ENCODE peak calls at places on chromosomes 2 and 18, in four cellular contexts. One of them, this sample, is unnamed.

GRCh38 chr2:170587937-170588336 is 127.2 kb upstream of the SP5 start:
- DNase-seq in IMR-90: no peak
- DNase-seq in H1: no peak
- DNase-seq in H9: no peak
- DNase-seq in this sample: no peak

GRCh38 chr2:167114018-167114417 is 225.7 kb downstream of the XIRP2 start:
- DNase-seq in IMR-90: peak; percentile 71
- DNase-seq in H1: no peak
- DNase-seq in H9: no peak
- DNase-seq in this sample: no peak

GRCh38 chr2:24214880-24215279 is 40.0 kb downstream of the FAM228A start:
- DNase-seq in IMR-90: no peak
- DNase-seq in H1: no peak
- DNase-seq in H9: no peak
- DNase-seq in this sample: no peak

GRCh38 chr2:156333274-156333950 is 891 bp upstream of the NR4A2 start:
- DNase-seq in IMR-90: no peak
- DNase-seq in H1: no peak
- DNase-seq in H9: no peak
- DNase-seq in this sample: no peak

GRCh38 chr2:102049756-102050443 is 58.1 kb downstream of the IL1R2 start:
- DNase-seq in IMR-90: no peak
- DNase-seq in H1: no peak
- DNase-seq in H9: no peak
- DNase-seq in this sample: no peak

GRCh38 chr2:99403524-99403923 is 66.3 kb downstream of the EIF5B start:
- DNase-seq in IMR-90: no peak
- DNase-seq in H1: peak; percentile 15
- DNase-seq in H9: peak; percentile 57
- DNase-seq in this sample: peak; percentile 82

GRCh38 chr2:227153766-227154486 is 10.1 kb downstream of the COL4A4 start:
- DNase-seq in IMR-90: no peak
- DNase-seq in H1: no peak
- DNase-seq in H9: no peak
- DNase-seq in this sample: no peak

GRCh38 chr2:55992465-55992864 is 68.9 kb upstream of the EFEMP1 start:
- DNase-seq in IMR-90: peak; percentile 100
- DNase-seq in H1: no peak
- DNase-seq in H9: no peak
- DNase-seq in this sample: no peak

GRCh38 chr2:207483477-207483876 is 46.3 kb upstream of the CREB1 start:
- DNase-seq in IMR-90: peak; percentile 72
- DNase-seq in H1: no peak
- DNase-seq in H9: no peak
- DNase-seq in this sample: no peak

GRCh38 chr18:29176681-29177080 is 999.8 kb upstream of the CDH2 start:
- DNase-seq in IMR-90: no peak
- DNase-seq in H1: no peak
- DNase-seq in H9: no peak
- DNase-seq in this sample: no peak

GRCh38 chr2:8369522-8369921 is 312.3 kb upstream of the ID2 start:
- DNase-seq in IMR-90: no peak
- DNase-seq in H1: no peak
- DNase-seq in H9: no peak
- DNase-seq in this sample: no peak

GRCh38 chr18:48230459-48231113 is 178.6 kb downstream of the ZBTB7C start:
- DNase-seq in IMR-90: peak; percentile 31
- DNase-seq in H1: peak; percentile 34
- DNase-seq in H9: peak; percentile 81
- DNase-seq in this sample: peak; percentile 83

GRCh38 chr2:56299166-56299806 is 115.5 kb downstream of the CCDC85A start:
- DNase-seq in IMR-90: no peak
- DNase-seq in H1: no peak
- DNase-seq in H9: no peak
- DNase-seq in this sample: no peak

GRCh38 chr2:2263196-2263829 is 67.8 kb downstream of the MYT1L start:
- DNase-seq in IMR-90: no peak
- DNase-seq in H1: no peak
- DNase-seq in H9: no peak
- DNase-seq in this sample: no peak

GRCh38 chr18:48621240-48621639 is 82.4 kb downstream of the CTIF start:
- DNase-seq in IMR-90: peak; percentile 93
- DNase-seq in H1: no peak
- DNase-seq in H9: no peak
- DNase-seq in this sample: peak; percentile 72

GRCh38 chr2:88692187-88692586 is 714 bp downstream of the RPIA start:
- DNase-seq in IMR-90: peak; percentile 7
- DNase-seq in H1: no peak
- DNase-seq in H9: peak; percentile 33
- DNase-seq in this sample: peak; percentile 32

GRCh38 chr18:31424383-31424988 is 23.1 kb upstream of the DSG3 start:
- DNase-seq in IMR-90: peak; percentile 20
- DNase-seq in H1: no peak
- DNase-seq in H9: peak; percentile 65
- DNase-seq in this sample: peak; percentile 77

GRCh38 chr18:10239138-10239537 is 215.3 kb upstream of the APCDD1 start:
- DNase-seq in IMR-90: peak; percentile 20
- DNase-seq in H1: no peak
- DNase-seq in H9: no peak
- DNase-seq in this sample: no peak

GRCh38 chr2:32008811-32009478 is 1.9 kb downstream of the MEMO1 start:
- DNase-seq in IMR-90: peak; percentile 51
- DNase-seq in H1: no peak
- DNase-seq in H9: no peak
- DNase-seq in this sample: no peak

GRCh38 chr18:9575558-9575957 is 38.8 kb downstream of the PPP4R1 start:
- DNase-seq in IMR-90: peak; percentile 98
- DNase-seq in H1: no peak
- DNase-seq in H9: peak; percentile 49
- DNase-seq in this sample: peak; percentile 75

GRCh38 chr2:146094185-146094584 is 1574.3 kb upstream of the ZEB2 start:
- DNase-seq in IMR-90: no peak
- DNase-seq in H1: no peak
- DNase-seq in H9: no peak
- DNase-seq in this sample: peak; percentile 8
- H4K8ac ChIP-seq in IMR-90: no peak overlapping the region
- H4K8ac ChIP-seq in H1: no peak overlapping the region
- H4K8ac ChIP-seq in H9: no peak overlapping the region
- H4K8ac ChIP-seq in this sample: no peak overlapping the region

DNA sequence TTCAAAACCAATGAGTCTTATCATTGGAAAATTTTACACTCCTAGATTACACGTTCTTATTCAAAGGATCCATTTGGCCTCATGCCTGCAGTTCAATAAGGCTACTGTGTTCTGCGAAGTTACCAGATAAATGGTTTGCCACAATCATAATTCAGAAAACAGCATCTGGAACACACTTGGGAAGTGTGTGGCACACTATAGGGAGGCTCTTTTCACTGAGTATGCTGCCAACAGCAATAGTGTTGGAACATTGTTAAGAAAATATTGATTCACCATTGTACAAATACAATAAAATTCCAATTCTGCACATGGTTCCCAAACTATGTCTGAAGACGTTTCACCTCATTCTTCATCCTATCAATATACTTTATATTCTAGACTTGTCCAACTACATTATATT is 141.4 kb upstream of the DOK6 start:
- DNase-seq in IMR-90: no peak
- DNase-seq in H1: no peak
- DNase-seq in H9: no peak
- DNase-seq in this sample: no peak
- H4K5ac ChIP-seq in IMR-90: no peak overlapping the region
- H4K5ac ChIP-seq in H1: no peak overlapping the region
- H4K5ac ChIP-seq in H9: no peak overlapping the region
- H4K5ac ChIP-seq in this sample: no peak overlapping the region

GRCh38 chr2:188278388-188279092 is 13.1 kb upstream of the GULP1 start:
- DNase-seq in IMR-90: no peak
- DNase-seq in H1: no peak
- DNase-seq in H9: peak; percentile 53
- DNase-seq in this sample: peak; percentile 47
- H4K8ac ChIP-seq in IMR-90: no peak overlapping the region
- H4K8ac ChIP-seq in H1: no peak overlapping the region
- H4K8ac ChIP-seq in H9: no peak overlapping the region
- H4K8ac ChIP-seq in this sample: no peak overlapping the region

DNA sequence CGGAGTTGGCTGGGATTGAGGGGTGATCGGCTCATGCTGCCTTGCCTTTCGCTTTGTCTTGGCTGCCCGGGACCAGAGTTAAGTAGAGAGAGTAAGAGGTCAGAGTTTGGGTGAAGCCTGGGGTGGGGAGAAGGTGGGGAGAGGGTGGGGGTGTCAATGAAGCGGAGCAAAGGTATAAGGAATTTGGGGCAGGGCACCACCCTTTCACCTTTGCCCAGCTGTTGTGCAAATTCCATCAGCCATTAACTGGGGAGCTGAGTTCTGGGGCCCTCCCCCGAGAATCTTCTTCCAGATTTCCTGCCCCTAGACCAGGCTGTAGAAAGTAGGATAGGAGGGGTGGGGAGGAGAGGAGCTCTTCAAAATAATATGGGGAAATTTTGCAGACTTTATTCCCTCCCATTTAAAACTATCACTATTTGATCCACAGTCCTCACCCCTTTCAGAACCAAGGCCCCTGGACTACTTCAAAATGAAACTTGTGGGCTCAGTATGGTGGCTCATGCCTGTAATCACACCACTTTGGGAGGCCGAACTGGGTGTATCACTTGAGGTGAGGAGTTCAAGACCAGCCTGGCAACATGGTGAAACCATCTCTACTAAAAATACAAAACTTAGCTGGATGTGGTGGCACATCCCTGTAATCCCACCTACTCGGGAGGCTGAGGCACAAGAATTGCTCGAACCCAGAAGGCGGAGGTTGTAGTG is at the start of gene SLC23A3:
- DNase-seq in IMR-90: no peak
- DNase-seq in H1: no peak
- DNase-seq in H9: no peak
- DNase-seq in this sample: no peak
- H4K5ac ChIP-seq in IMR-90: no peak within 1 kb of the TSS
- H4K5ac ChIP-seq in H1: no peak within 1 kb of the TSS
- H4K5ac ChIP-seq in H9: no peak within 1 kb of the TSS
- H4K5ac ChIP-seq in this sample: no peak within 1 kb of the TSS

GRCh38 chr2:46076251-46076650 is 221.0 kb upstream of the EPAS1 start:
- DNase-seq in IMR-90: peak; percentile 81
- DNase-seq in H1: no peak
- DNase-seq in H9: no peak
- DNase-seq in this sample: no peak
- H4K8ac ChIP-seq in IMR-90: peak overlapping the region; percentile 86
- H4K8ac ChIP-seq in H1: no peak overlapping the region
- H4K8ac ChIP-seq in H9: no peak overlapping the region
- H4K8ac ChIP-seq in this sample: no peak overlapping the region

GRCh38 chr2:232628466-232629200 is 4.8 kb upstream of the EFHD1 start:
- DNase-seq in IMR-90: no peak
- DNase-seq in H1: no peak
- DNase-seq in H9: no peak
- DNase-seq in this sample: no peak
- H4K5ac ChIP-seq in IMR-90: no peak overlapping the region
- H4K5ac ChIP-seq in H1: no peak overlapping the region
- H4K5ac ChIP-seq in H9: no peak overlapping the region
- H4K5ac ChIP-seq in this sample: no peak overlapping the region